ENCODE peak calls at places on chromosomes 11 and 22, in eight cellular contexts. T, N, G, P, Z, D, H and A are unnamed samples.

GRCh38 chr11:123521001-123521400 is 90.9 kb downstream of the GRAMD1B start:
- DNase-seq in N (no peak), D (no peak), T (no peak), H (no peak), G (no peak), Z (no peak), P (no peak), A (no peak)

GRCh38 chr22:47345025-47345424 is 582.6 kb downstream of the TBC1D22A start:
- DNase-seq in H (no peak), N (no peak), T (no peak), D (no peak), P (no peak), G (no peak), Z (no peak), A (no peak)

GRCh38 chr11:133969072-133969471 is 12.3 kb upstream of the IGSF9B start:
- DNase-seq in Z (no peak), P (no peak), N (no peak), T (no peak), H (no peak), D (no peak), G (no peak), A (no peak)

GRCh38 chr11:88313441-88313840 is 24.1 kb downstream of the CTSC start:
- DNase-seq in H (peak), Z (peak), P (no peak), G (no peak), N (no peak), D (no peak), T (no peak), A (no peak)

GRCh38 chr22:48065852-48066251 is 1303.4 kb downstream of the TBC1D22A start:
- DNase-seq in D (no peak), N (no peak), Z (no peak), P (no peak), H (no peak), T (no peak), G (no peak), A (no peak)

GRCh38 chr11:2480874-2481220 is 36.0 kb downstream of the KCNQ1 start:
- DNase-seq in T (no peak), N (no peak), P (no peak), D (no peak), H (no peak), G (no peak), Z (no peak), A (no peak)

GRCh38 chr22:43706558-43707328 is 105.4 kb downstream of the EFCAB6 start:
- DNase-seq in Z (no peak), P (no peak), T (no peak), G (no peak), N (no peak), D (no peak), H (no peak), A (no peak)

GRCh38 chr11:110857885-110858555 is 145.8 kb upstream of the ARHGAP20 start:
- DNase-seq in G (no peak), H (peak), T (peak), D (peak), N (no peak), Z (peak), P (no peak), A (peak)

GRCh38 chr11:74739546-74740270 is 8.5 kb upstream of the CHRDL2 start:
- DNase-seq in G (peak), D (peak), H (peak), N (peak), P (no peak), T (peak), Z (peak), A (peak)

GRCh38 chr11:69010964-69011623 is 2.0 kb downstream of the MRGPRF start:
- DNase-seq in Z (peak), H (peak), D (peak), G (peak), T (peak), P (peak), N (no peak), A (peak)

GRCh38 chr11:72685560-72686480 is 11.6 kb upstream of the PDE2A start:
- DNase-seq in G (peak), Z (peak), T (no peak), N (no peak), H (peak), D (peak), P (no peak), A (no peak)

GRCh38 chr11:66268953-66269906 is 791 bp downstream of the RAB1B start:
- DNase-seq in P (peak), H (peak), T (no peak), G (no peak), D (no peak), N (no peak), Z (peak), A (peak)

GRCh38 chr11:70470127-70470526 is 71.8 kb downstream of the CTTN start:
- DNase-seq in T (no peak), G (no peak), P (no peak), Z (peak), H (peak), N (no peak), D (peak), A (no peak)

GRCh38 chr11:102254047-102254446 is 63.2 kb upstream of the BIRC3 start:
- DNase-seq in T (peak), G (no peak), D (no peak), N (no peak), H (no peak), Z (peak), P (no peak), A (no peak)

GRCh38 chr22:27397948-27398330 is 403.6 kb downstream of the MN1 start:
- DNase-seq in D (peak), P (peak), T (peak), G (peak), Z (peak), N (no peak), H (peak), A (no peak)

GRCh38 chr22:36323855-36324331 is 63.9 kb downstream of the MYH9 start:
- DNase-seq in G (peak), H (no peak), N (no peak), Z (no peak), T (no peak), D (no peak), P (peak), A (no peak)

GRCh38 chr11:110984147-110984546 is 261.4 kb upstream of the POU2AF2 start:
- DNase-seq in D (no peak), G (no peak), T (peak), H (peak), Z (peak), N (no peak), P (no peak), A (peak)

GRCh38 chr22:32535531-32536190 is 61.0 kb downstream of the FBXO7 start:
- DNase-seq in N (no peak), H (no peak), G (no peak), P (no peak), T (no peak), D (no peak), Z (no peak), A (no peak)

GRCh38 chr22:38938925-38939324 is 18.5 kb upstream of the APOBEC3A start:
- DNase-seq in Z (no peak), N (no peak), D (no peak), H (no peak), T (no peak), P (peak), G (no peak), A (no peak)

GRCh38 chr22:24803064-24803542 is 2.9 kb upstream of the SGSM1 start:
- DNase-seq in G (peak), P (no peak), Z (peak), T (peak), H (peak), D (peak), N (peak), A (peak)

GRCh38 chr22:41479671-41480396 is 10.9 kb downstream of the ACO2 start:
- DNase-seq in N (no peak), P (peak), T (peak), H (peak), Z (peak), D (no peak), G (no peak), A (peak)
- TF ChIP-seq CTCF in N (no peak), P (no peak), T (no peak), H (peak), Z (no peak), D (no peak), G (no peak), A (peak)

GRCh38 chr11:129645943-129646342 is 169.7 kb upstream of the TMEM45B start:
- DNase-seq in H (no peak), D (no peak), G (no peak), T (no peak), Z (no peak), N (no peak), P (no peak), A (no peak)

GRCh38 chr11:129643031-129643721 is 172.5 kb upstream of the TMEM45B start:
- DNase-seq in H (peak), N (no peak), D (no peak), G (no peak), P (no peak), T (peak), Z (peak), A (peak)

GRCh38 chr11:129639300-129639699 is 176.3 kb upstream of the TMEM45B start:
- DNase-seq in Z (peak), N (no peak), T (peak), G (no peak), P (no peak), H (peak), D (no peak), A (peak)

GRCh38 chr11:129640671-129641070 is 175.0 kb upstream of the TMEM45B start:
- DNase-seq in T (no peak), N (no peak), H (no peak), Z (no peak), D (no peak), G (no peak), P (no peak), A (no peak)

DNA sequence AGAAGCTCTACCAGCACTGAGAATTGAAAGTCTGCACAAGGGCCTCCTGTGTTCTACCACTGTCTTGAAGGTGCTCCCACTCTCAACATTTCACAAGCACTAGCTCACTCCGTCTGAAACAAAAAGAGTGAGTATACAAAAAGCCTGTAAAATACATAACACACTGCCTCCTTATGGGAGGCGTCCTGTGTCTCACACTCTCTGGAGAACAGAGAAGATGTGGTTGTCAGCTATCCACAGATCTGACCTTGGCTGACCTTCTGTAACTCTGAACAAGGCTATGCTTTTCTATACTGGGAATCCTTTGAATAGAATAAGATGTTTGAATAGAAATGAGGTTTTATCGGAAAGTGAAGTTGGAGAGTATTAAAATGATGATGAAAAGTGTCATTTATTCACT is 171.3 kb upstream of the TMEM45B start:
- DNase-seq in T (no peak), Z (peak), N (no peak), D (no peak), P (no peak), G (no peak), H (no peak), A (no peak)
- TF ChIP-seq CTCF in T (no peak), Z (no peak), N (no peak), D (no peak), P (no peak), G (no peak), H (no peak), A (no peak)

GRCh38 chr11:98600103-98600502 is 420.6 kb upstream of the CNTN5 start:
- DNase-seq in G (no peak), Z (no peak), N (no peak), P (no peak), T (no peak), D (no peak), H (no peak), A (no peak)
- TF ChIP-seq CTCF in G (no peak), Z (no peak), N (no peak), P (no peak), T (no peak), D (no peak), H (no peak), A (no peak)

DNA sequence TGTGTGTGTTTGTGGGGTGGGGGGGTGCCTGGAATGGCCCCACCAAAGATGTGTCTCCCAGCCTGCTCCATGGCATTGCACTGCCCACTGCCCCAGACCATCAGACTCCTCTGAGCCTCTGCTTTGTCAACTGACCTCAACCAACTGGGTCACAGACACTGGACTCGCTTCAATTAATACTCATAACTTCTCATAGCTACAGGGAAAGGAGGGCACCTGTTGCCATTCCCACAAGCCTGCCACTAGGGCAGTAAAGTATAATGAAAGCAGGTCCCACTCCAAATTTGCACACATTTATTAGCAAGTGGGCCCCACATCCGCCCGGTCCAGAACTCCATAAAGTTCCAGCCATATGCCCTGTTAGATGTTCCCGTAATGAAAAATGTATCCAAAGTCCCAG is 70.5 kb upstream of the PRDM11 start:
- DNase-seq in N (no peak), T (no peak), H (no peak), Z (no peak), G (no peak), P (no peak), D (no peak), A (no peak)
- TF ChIP-seq CTCF in N (no peak), T (no peak), H (no peak), Z (no peak), G (no peak), P (no peak), D (no peak), A (no peak)

GRCh38 chr11:15179167-15179566 is 64.4 kb downstream of the INSC start:
- DNase-seq in N (no peak), P (no peak), T (no peak), H (peak), G (no peak), Z (peak), D (no peak), A (peak)
- TF ChIP-seq CTCF in N (no peak), P (no peak), T (no peak), H (no peak), G (no peak), Z (no peak), D (no peak), A (no peak)

DNA sequence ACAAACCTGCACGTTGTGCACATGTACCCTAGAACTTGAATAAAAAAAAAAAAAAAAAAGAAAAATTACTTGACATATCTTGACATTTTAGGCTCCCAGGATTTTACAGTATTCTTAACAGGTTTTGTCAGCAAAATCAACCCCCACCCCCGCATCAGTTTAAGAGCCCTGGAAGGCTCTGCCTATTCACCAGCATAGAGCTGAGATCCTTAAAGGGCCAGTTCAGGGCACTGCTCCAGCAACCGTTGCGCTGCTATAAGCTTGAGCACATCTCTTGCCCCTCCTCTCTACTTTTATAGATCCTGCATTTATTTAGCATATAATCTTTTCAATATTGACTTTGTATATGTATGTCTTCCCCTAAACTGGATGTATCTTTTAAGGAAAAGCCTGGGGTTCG is 697 bp upstream of the PAFAH1B2 start:
- DNase-seq in T (peak), Z (peak), N (no peak), P (peak), G (peak), D (peak), H (peak), A (no peak)
- TF ChIP-seq CTCF in T (no peak), Z (no peak), N (no peak), P (no peak), G (no peak), D (no peak), H (no peak), A (no peak)